ENCODE peak calls at places on chromosomes 5 and 9, in five cellular contexts. E is HL-60, N is psoas muscle, F is HFFc6, P is lower leg skin. W is an unnamed sample.

GRCh38 chr5:52830700-52831099 is 43.0 kb downstream of the ITGA1 start:
- DNase-seq in P (no peak), F (no peak), E (no peak), N (no peak), W (no peak)

GRCh38 chr5:82165740-82166530 is 112.2 kb downstream of the RPS23 start:
- DNase-seq in P (peak; percentile 89), N (peak; percentile 60), E (peak; percentile 67), F (peak; percentile 84), W (no peak)

GRCh38 chr9:123460091-123460490 is 104.1 kb downstream of the CRB2 start:
- DNase-seq in P (no peak), N (no peak), E (no peak), F (no peak), W (no peak)

GRCh38 chr9:131289301-131290038 is at the start of gene PLPP7:
- DNase-seq in N (peak; percentile 88), P (no peak), E (no peak), F (peak; percentile 65), W (no peak)

GRCh38 chr5:160001457-160001856 is 7.5 kb upstream of the TTC1 start:
- DNase-seq in E (no peak), P (no peak), N (no peak), F (no peak), W (peak; percentile 13)

GRCh38 chr5:143931389-143931984 is 119.5 kb downstream of the HMHB1 start:
- DNase-seq in N (no peak), F (no peak), E (no peak), P (no peak), W (no peak)

GRCh38 chr9:127872492-127873222 is 4.8 kb downstream of the AK1 start:
- DNase-seq in N (no peak), P (no peak), F (no peak), E (no peak), W (no peak)

GRCh38 chr9:42378418-42378815 is 195.0 kb downstream of the SPATA31A6 start:
- DNase-seq in E (no peak), F (no peak), N (no peak), P (no peak), W (no peak)

GRCh38 chr5:154190652-154191304 is at the start of gene GALNT10:
- DNase-seq in P (peak; percentile 90), E (peak; percentile 48), N (peak; percentile 78), F (no peak), W (peak; percentile 77)

GRCh38 chr9:34456746-34457145 is 1.6 kb downstream of the FAM219A start:
- DNase-seq in F (no peak), N (no peak), P (peak; percentile 37), E (no peak), W (no peak)

GRCh38 chr5:126195410-126196100 is 227.7 kb upstream of the GRAMD2B start:
- DNase-seq in N (no peak), P (no peak), E (no peak), F (no peak), W (no peak)

GRCh38 chr9:12794024-12794799 is 19.4 kb downstream of the LURAP1L start:
- DNase-seq in P (no peak), E (no peak), N (no peak), F (no peak), W (no peak)

GRCh38 chr9:105681313-105681712 is 13.0 kb upstream of the TMEM38B start:
- DNase-seq in N (no peak), E (no peak), P (no peak), F (no peak), W (no peak)

GRCh38 chr9:5879419-5880181 is 11.1 kb upstream of the MLANA start:
- DNase-seq in E (no peak), F (peak; percentile 89), P (peak; percentile 69), N (no peak), W (no peak)

GRCh38 chr5:34655354-34655991 is 655 bp upstream of the RAI14 start:
- DNase-seq in P (peak; percentile 91), N (no peak), E (no peak), F (peak; percentile 89), W (no peak)

GRCh38 chr5:82480331-82480730 is 202.2 kb upstream of the RPS23 start:
- DNase-seq in P (no peak), E (no peak), F (no peak), N (no peak), W (no peak)

GRCh38 chr9:15572200-15572599 is 19.4 kb downstream of the CCDC171 start:
- DNase-seq in P (no peak), N (no peak), F (no peak), E (no peak), W (no peak)

GRCh38 chr9:224540-225520 is 10.2 kb downstream of the DOCK8 start:
- DNase-seq in P (no peak), F (no peak), E (no peak), N (no peak), W (no peak)

GRCh38 chr5:14269395-14269794 is 126.3 kb downstream of the TRIO start:
- DNase-seq in P (no peak), F (no peak), N (no peak), E (no peak), W (no peak)

GRCh38 chr5:146005723-146006122 is 69.3 kb downstream of the SH3RF2 start:
- DNase-seq in F (no peak), E (no peak), N (no peak), P (no peak), W (no peak)

GRCh38 chr5:146006470-146006869 is 70.1 kb downstream of the SH3RF2 start:
- DNase-seq in E (peak; percentile 71), N (no peak), F (no peak), P (no peak), W (no peak)

GRCh38 chr5:146009020-146009419 is 72.6 kb downstream of the SH3RF2 start:
- DNase-seq in E (no peak), F (peak; percentile 39), P (no peak), N (no peak), W (no peak)

GRCh38 chr5:146007973-146008372 is 71.6 kb downstream of the SH3RF2 start:
- DNase-seq in F (no peak), E (no peak), N (no peak), P (no peak), W (no peak)

GRCh38 chr5:146007270-146007669 is 70.9 kb downstream of the SH3RF2 start:
- DNase-seq in F (peak; percentile 28), E (peak; percentile 18), N (no peak), P (no peak), W (no peak)
- TF ChIP-seq CTCF in F (peak; percentile 26), E (no peak), N (no peak), P (no peak), W (no peak)

GRCh38 chr9:75890541-75891276 is at the start of gene PCSK5:
- DNase-seq in F (peak; percentile 76), N (peak; percentile 89), E (peak; percentile 77), P (peak; percentile 97), W (peak; percentile 91)
- TF ChIP-seq CTCF in F (no peak), N (peak; percentile 20), E (no peak), P (no peak), W (peak; percentile 49)

DNA sequence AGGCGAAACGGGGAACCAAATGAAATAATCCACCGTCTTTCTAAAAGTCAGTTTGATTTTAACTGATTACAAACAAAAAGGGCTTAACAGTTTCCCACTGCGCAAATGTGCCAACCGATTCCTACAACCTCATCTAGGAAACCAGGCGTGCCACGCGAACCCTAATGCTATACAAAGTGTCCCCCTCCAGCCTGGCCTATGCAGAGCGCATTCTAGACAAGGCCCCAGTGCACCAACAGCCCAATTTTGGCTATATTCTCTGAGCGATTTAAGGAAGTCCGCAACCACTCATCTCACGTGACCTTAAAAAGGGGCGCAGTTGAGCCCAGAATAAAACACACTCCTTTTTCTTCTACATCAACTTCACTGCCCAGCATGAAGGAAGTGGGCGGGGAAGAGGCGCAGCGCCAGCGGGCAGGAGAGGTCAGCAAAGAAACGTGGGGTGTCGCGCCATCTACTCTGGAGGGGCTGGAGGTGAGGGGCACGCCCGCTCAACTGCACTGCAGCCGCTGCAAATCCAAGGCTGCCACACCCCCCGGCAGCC is 779 bp downstream of the FAM13B start:
- DNase-seq in E (peak; percentile 74), F (peak; percentile 41), P (peak; percentile 91), N (peak; percentile 69), W (no peak)
- TF ChIP-seq CTCF in E (no peak), F (peak; percentile 9), P (no peak), N (no peak), W (no peak)

GRCh38 chr5:74673011-74673790 is 11.8 kb upstream of the HEXB start:
- DNase-seq in N (no peak), P (no peak), F (peak; percentile 57), E (no peak), W (no peak)
- TF ChIP-seq CTCF in N (peak; percentile 55), P (no peak), F (peak; percentile 83), E (peak; percentile 3), W (peak; percentile 70)

DNA sequence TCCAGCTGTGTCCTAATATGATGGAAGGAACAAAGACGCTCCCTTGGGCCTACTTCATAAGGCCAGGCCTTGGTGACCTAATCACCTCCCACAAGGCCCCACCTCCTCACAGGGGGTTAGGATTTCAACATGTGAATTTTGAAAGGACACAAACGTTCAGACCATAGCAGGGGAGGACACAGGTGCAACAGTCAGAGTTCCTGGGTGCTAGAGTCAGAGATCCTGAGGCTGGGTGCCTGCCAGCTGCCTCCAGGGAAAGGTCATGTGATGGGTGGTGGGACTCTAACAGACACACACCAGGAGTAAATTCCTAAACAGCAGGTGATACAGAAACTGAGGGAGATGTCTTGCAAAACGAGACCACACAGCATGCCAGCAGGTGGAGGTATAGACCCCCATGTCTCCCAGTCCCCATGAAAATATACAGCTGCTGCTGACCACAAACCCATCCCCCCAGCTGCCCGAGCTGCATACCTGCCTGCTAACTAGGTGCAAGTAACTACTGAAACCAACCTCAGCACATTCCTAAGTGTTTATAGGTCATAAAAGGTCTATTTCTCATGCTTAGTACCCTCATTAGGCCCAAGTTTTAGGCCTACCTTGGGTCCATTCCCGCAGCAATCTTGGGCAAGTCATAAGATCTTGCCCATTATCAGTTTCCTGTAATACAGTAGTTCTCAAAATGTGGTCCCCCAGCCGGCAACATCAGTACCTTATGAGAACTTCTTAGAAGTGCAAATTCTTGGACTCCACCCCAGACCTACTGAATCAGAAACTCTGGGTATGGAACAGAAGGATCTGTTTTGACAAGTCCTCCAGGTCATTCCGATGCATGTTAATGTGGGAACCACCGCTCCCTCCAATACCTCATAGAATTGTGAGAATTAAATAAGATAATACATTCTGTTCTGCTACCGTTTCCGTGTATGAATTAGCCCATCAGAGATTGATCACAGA is 245.3 kb downstream of the ENC1 start:
- DNase-seq in F (no peak), N (no peak), P (peak; percentile 78), E (no peak), W (no peak)
- TF ChIP-seq CTCF in F (no peak), N (no peak), P (no peak), E (no peak), W (no peak)

GRCh38 chr5:148829248-148829594 is 2.8 kb downstream of the ADRB2 start:
- DNase-seq in E (no peak), P (no peak), N (no peak), F (no peak), W (no peak)
- TF ChIP-seq CTCF in E (no peak), P (no peak), N (no peak), F (no peak), W (no peak)

DNA sequence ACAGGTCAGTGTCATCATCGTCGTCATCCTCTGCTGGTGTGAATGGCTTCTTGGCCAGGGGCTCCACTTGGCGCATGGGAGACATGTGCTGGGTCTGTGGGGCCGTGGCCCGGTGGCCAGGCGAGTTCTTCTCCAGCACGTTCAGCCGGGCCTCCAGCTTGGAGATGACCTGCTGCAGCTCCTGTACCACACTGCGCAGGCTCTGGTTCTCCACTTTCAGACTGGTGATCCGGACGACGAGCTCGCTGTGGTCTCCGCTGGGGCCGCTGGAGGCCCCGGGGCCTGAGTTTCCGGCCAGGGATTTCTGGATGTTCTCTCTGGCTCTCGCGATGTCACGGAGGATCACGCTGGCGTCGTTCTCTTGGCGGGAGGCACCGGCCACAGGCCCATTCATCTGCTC is 40.6 kb downstream of the ZNF484 start:
- DNase-seq in N (no peak), P (no peak), F (no peak), E (no peak), W (no peak)
- TF ChIP-seq CTCF in N (no peak), P (no peak), F (no peak), E (no peak), W (no peak)

GRCh38 chr5:180201051-180201987 is 7.7 kb downstream of the RASGEF1C start:
- DNase-seq in F (no peak), N (no peak), E (no peak), P (no peak), W (no peak)
- TF ChIP-seq CTCF in F (peak; percentile 53), N (peak; percentile 11), E (peak; percentile 10), P (no peak), W (peak; percentile 69)

W was measured in type B pancreatic cell.